ENCODE peak calls at places on chromosomes 3 and 15, in four cellular contexts. One of them, this sample, is unnamed.

GRCh38 chr15:85760049-85760448 is 34.7 kb downstream of the KLHL25 start:
- DNase-seq in NCI-H524: no peak
- DNase-seq in endothelial cell: no peak
- DNase-seq in KG1: no peak
- DNase-seq in this sample: no peak

GRCh38 chr3:177516130-177517011 is 319.1 kb upstream of the TBL1XR1 start:
- DNase-seq in KG1: no peak
- DNase-seq in endothelial cell: no peak
- DNase-seq in NCI-H524: no peak
- DNase-seq in this sample: no peak

GRCh38 chr3:134059680-134060560 is 30.2 kb upstream of the SLCO2A1 start:
- DNase-seq in NCI-H524: no peak
- DNase-seq in endothelial cell: no peak
- DNase-seq in KG1: no peak
- DNase-seq in this sample: no peak

GRCh38 chr15:99440551-99441426 is 125.0 kb upstream of the MEF2A start:
- DNase-seq in KG1: no peak
- DNase-seq in NCI-H524: peak
- DNase-seq in endothelial cell: no peak
- DNase-seq in this sample: no peak

GRCh38 chr3:188950832-188951489 is 220.8 kb upstream of the TPRG1 start:
- DNase-seq in endothelial cell: no peak
- DNase-seq in NCI-H524: no peak
- DNase-seq in KG1: no peak
- DNase-seq in this sample: no peak

GRCh38 chr3:49700453-49701128 is 11.2 kb downstream of the RNF123 start:
- DNase-seq in KG1: no peak
- DNase-seq in endothelial cell: no peak
- DNase-seq in NCI-H524: no peak
- DNase-seq in this sample: no peak

GRCh38 chr15:37882640-37883039 is 51.8 kb upstream of the TMCO5A start:
- DNase-seq in KG1: no peak
- DNase-seq in NCI-H524: no peak
- DNase-seq in endothelial cell: no peak
- DNase-seq in this sample: no peak

GRCh38 chr15:100573526-100573925 is 28.5 kb downstream of the LINS1 start:
- DNase-seq in endothelial cell: no peak
- DNase-seq in NCI-H524: no peak
- DNase-seq in KG1: no peak
- DNase-seq in this sample: no peak

GRCh38 chr3:148937477-148937876 is 53.9 kb upstream of the GYG1 start:
- DNase-seq in KG1: no peak
- DNase-seq in endothelial cell: no peak
- DNase-seq in NCI-H524: no peak
- DNase-seq in this sample: no peak

GRCh38 chr15:63198315-63198714 is 8.9 kb downstream of the RAB8B start:
- DNase-seq in endothelial cell: no peak
- DNase-seq in KG1: no peak
- DNase-seq in NCI-H524: peak
- DNase-seq in this sample: peak

GRCh38 chr3:45103753-45104714 is 42.1 kb downstream of the CDCP1 start:
- DNase-seq in KG1: no peak
- DNase-seq in endothelial cell: no peak
- DNase-seq in NCI-H524: no peak
- DNase-seq in this sample: no peak

GRCh38 chr15:48766196-48766595 is 44.7 kb downstream of the CEP152 start:
- DNase-seq in NCI-H524: no peak
- DNase-seq in KG1: no peak
- DNase-seq in endothelial cell: no peak
- DNase-seq in this sample: no peak

GRCh38 chr15:64864080-64864479 is 22.4 kb downstream of the PLEKHO2 start:
- DNase-seq in KG1: no peak
- DNase-seq in NCI-H524: no peak
- DNase-seq in endothelial cell: no peak
- DNase-seq in this sample: no peak

GRCh38 chr15:36880226-36880912 is 220.0 kb downstream of the MEIS2 start:
- DNase-seq in endothelial cell: no peak
- DNase-seq in KG1: no peak
- DNase-seq in NCI-H524: no peak
- DNase-seq in this sample: no peak

GRCh38 chr15:66921319-66921718 is 144.1 kb upstream of the SMAD3 start:
- DNase-seq in endothelial cell: no peak
- DNase-seq in KG1: peak
- DNase-seq in NCI-H524: no peak
- DNase-seq in this sample: peak

GRCh38 chr3:99808163-99808794 is 9.4 kb upstream of the CMSS1 start:
- DNase-seq in KG1: no peak
- DNase-seq in NCI-H524: peak
- DNase-seq in endothelial cell: peak
- DNase-seq in this sample: peak

GRCh38 chr15:73936181-73936580 is 9.9 kb downstream of the LOXL1 start:
- DNase-seq in KG1: no peak
- DNase-seq in NCI-H524: no peak
- DNase-seq in endothelial cell: no peak
- DNase-seq in this sample: no peak

GRCh38 chr15:48572823-48573222 is 72.7 kb downstream of the FBN1 start:
- DNase-seq in endothelial cell: no peak
- DNase-seq in NCI-H524: no peak
- DNase-seq in KG1: no peak
- DNase-seq in this sample: no peak

GRCh38 chr3:107561980-107562379 is 39.2 kb downstream of the BBX start:
- DNase-seq in endothelial cell: no peak
- DNase-seq in KG1: no peak
- DNase-seq in NCI-H524: no peak
- DNase-seq in this sample: no peak

GRCh38 chr3:119240101-119240581 is 537 bp downstream of the B4GALT4 start:
- DNase-seq in KG1: peak
- DNase-seq in endothelial cell: peak
- DNase-seq in NCI-H524: no peak
- DNase-seq in this sample: no peak

GRCh38 chr3:46672349-46672695 is 21.2 kb downstream of the ALS2CL start:
- DNase-seq in endothelial cell: no peak
- DNase-seq in NCI-H524: no peak
- DNase-seq in KG1: no peak
- DNase-seq in this sample: no peak

GRCh38 chr3:108767258-108767657 is 10.0 kb upstream of the RETNLB start:
- DNase-seq in endothelial cell: no peak
- DNase-seq in NCI-H524: no peak
- DNase-seq in KG1: no peak
- DNase-seq in this sample: no peak

GRCh38 chr3:180275176-180275575 is 238.4 kb upstream of the PEX5L start:
- DNase-seq in NCI-H524: no peak
- DNase-seq in endothelial cell: no peak
- DNase-seq in KG1: no peak
- DNase-seq in this sample: no peak

GRCh38 chr15:52558196-52558595 is 10.6 kb downstream of the ARPP19 start:
- DNase-seq in NCI-H524: no peak
- DNase-seq in KG1: no peak
- DNase-seq in endothelial cell: no peak
- DNase-seq in this sample: no peak

This sample was measured in GF-D8.